ENCODE peak calls at places on chromosomes 2 and 18, in six cellular contexts. B is effector memory CD4-positive, alpha-beta T cell; H is amniotic epithelial cell; Q is ovary; G is right lobe of liver; I is GM12865. R is an unnamed sample.

GRCh38 chr2:172931923-172932520 is 143.6 kb upstream of the MAP3K20 start:
- DNase-seq in H (peak; percentile 53), B (peak; percentile 26), Q (peak; percentile 83), I (peak; percentile 73), G (no peak), R (peak; percentile 79)

GRCh38 chr2:854460-854859 is 96.2 kb upstream of the SNTG2 start:
- DNase-seq in Q (no peak), B (peak; percentile 19), G (no peak), I (peak; percentile 23), H (no peak), R (peak; percentile 30)

GRCh38 chr2:16684676-16685339 is 19.2 kb upstream of the CYRIA start:
- DNase-seq in G (no peak), Q (no peak), I (no peak), B (no peak), H (no peak), R (no peak)

GRCh38 chr18:21383031-21383430 is 141.0 kb downstream of the GREB1L start:
- DNase-seq in Q (no peak), B (no peak), I (no peak), H (no peak), G (no peak), R (no peak)

GRCh38 chr18:78770149-78771139 is 209.2 kb upstream of the SALL3 start:
- DNase-seq in Q (no peak), I (no peak), G (no peak), H (no peak), B (no peak), R (no peak)

GRCh38 chr2:63792523-63792922 is 49.2 kb upstream of the UGP2 start:
- DNase-seq in G (no peak), Q (no peak), B (no peak), I (no peak), H (peak; percentile 91), R (no peak)

GRCh38 chr2:157971702-157972101 is 95.6 kb upstream of the ACVR1 start:
- DNase-seq in I (no peak), H (no peak), Q (no peak), G (no peak), B (no peak), R (no peak)

GRCh38 chr2:145230546-145230945 is 710.6 kb upstream of the ZEB2 start:
- DNase-seq in I (no peak), G (no peak), B (no peak), H (peak; percentile 7), Q (no peak), R (no peak)

GRCh38 chr2:40257812-40258457 is 194.0 kb downstream of the SLC8A1 start:
- DNase-seq in I (no peak), G (no peak), H (no peak), Q (no peak), B (no peak), R (no peak)

GRCh38 chr2:19711470-19712372 is 190.1 kb downstream of the TTC32 start:
- DNase-seq in H (peak; percentile 94), G (no peak), Q (no peak), I (peak; percentile 7), B (no peak), R (no peak)

GRCh38 chr2:189022002-189022401 is 47.8 kb downstream of the COL3A1 start:
- DNase-seq in Q (no peak), H (peak; percentile 99), I (no peak), B (no peak), G (no peak), R (no peak)

GRCh38 chr2:159226059-159226461 is 60.4 kb downstream of the WDSUB1 start:
- DNase-seq in B (no peak), I (peak; percentile 11), H (peak; percentile 39), G (no peak), Q (no peak), R (peak; percentile 9)

GRCh38 chr2:31219131-31219969 is 2.0 kb upstream of the CAPN14 start:
- DNase-seq in Q (no peak), G (no peak), B (no peak), I (peak; percentile 90), H (no peak), R (peak; percentile 20)

GRCh38 chr18:66013976-66014375 is 263.2 kb downstream of the CDH7 start:
- DNase-seq in H (peak; percentile 0), I (no peak), Q (no peak), G (no peak), B (no peak), R (no peak)

R was measured in OCI-M1.